ENCODE peak calls at places on chromosome 4, in five cellular contexts. C, E, Z, J and G are unnamed samples. For H3K4me1, the result is how much of the 10 kb centered on the place peaks cover.

GRCh38 chr4:166422475-166422874 is 549.4 kb downstream of the TLL1 start:
- DNase-seq in C (peak), J (no peak), Z (peak), E (no peak), G (no peak)

GRCh38 chr4:98728433-98728832 is 70.0 kb upstream of the TSPAN5 start:
- DNase-seq in J (no peak), C (peak), E (no peak), Z (peak), G (peak)

GRCh38 chr4:173153445-173153844 is 15.2 kb upstream of the GALNT7 start:
- DNase-seq in E (no peak), J (no peak), Z (no peak), C (no peak), G (no peak)

GRCh38 chr4:139666735-139667266 is 1.2 kb downstream of the MGST2 start:
- DNase-seq in E (no peak), Z (peak), J (peak), C (peak), G (peak)

GRCh38 chr4:182238355-182238931 is 4.8 kb upstream of the TENM3 start:
- DNase-seq in C (no peak), J (peak), Z (peak), E (no peak), G (peak)

GRCh38 chr4:158970786-158971185 is 132.1 kb upstream of the RAPGEF2 start:
- DNase-seq in Z (peak), J (peak), C (no peak), E (no peak), G (no peak)

GRCh38 chr4:105474110-105474518 is 252 bp upstream of the PPA2 start:
- DNase-seq in J (no peak), Z (peak), E (no peak), C (no peak), G (peak)

GRCh38 chr4:122992111-122992510 is 69.7 kb upstream of the NUDT6 start:
- DNase-seq in C (peak), J (no peak), E (no peak), Z (peak), G (no peak)

GRCh38 chr4:155077860-155078259 is 130.6 kb upstream of the NPY2R start:
- DNase-seq in C (no peak), J (peak), E (no peak), Z (no peak), G (no peak)

GRCh38 chr4:17317526-17317925 is 194.4 kb downstream of the QDPR start:
- DNase-seq in Z (no peak), E (no peak), J (no peak), C (no peak), G (no peak)

GRCh38 chr4:87941537-87942392 is 33.7 kb upstream of the SPP1 start:
- DNase-seq in Z (no peak), C (no peak), E (no peak), J (no peak), G (no peak)

GRCh38 chr4:119632216-119632615 is 3.6 kb upstream of the PDE5A start:
- DNase-seq in C (peak), Z (peak), E (no peak), J (no peak), G (no peak)

GRCh38 chr4:116055857-116056827 is 942.7 kb upstream of the NDST4 start:
- DNase-seq in Z (peak), E (peak), C (peak), J (peak), G (peak)

GRCh38 chr4:169032194-169032593 is 22.1 kb upstream of the CBR4 start:
- DNase-seq in E (no peak), J (no peak), C (no peak), Z (no peak), G (no peak)

GRCh38 chr4:77801260-77801608 is 17.9 kb downstream of the CNOT6L start:
- DNase-seq in E (no peak), J (no peak), C (no peak), Z (no peak), G (no peak)

GRCh38 chr4:83582289-83582756 is 46.4 kb downstream of the GPAT3 start:
- DNase-seq in Z (peak), E (no peak), J (no peak), C (peak), G (peak)

GRCh38 chr4:75081561-75081960 is 148.6 kb downstream of the PARM1 start:
- DNase-seq in E (no peak), Z (no peak), J (no peak), C (no peak), G (no peak)

GRCh38 chr4:86329431-86329830 is 30.4 kb downstream of the MAPK10 start:
- DNase-seq in J (no peak), Z (no peak), C (no peak), E (no peak), G (no peak)

GRCh38 chr4:76896731-76897521 is 1.0 kb downstream of the SOWAHB start:
- DNase-seq in J (peak), C (peak), Z (peak), E (no peak), G (peak)

GRCh38 chr4:75232546-75232945 is 281.7 kb downstream of the RCHY1 start:
- DNase-seq in C (no peak), Z (no peak), J (no peak), E (no peak), G (no peak)

GRCh38 chr4:82715731-82716617 is 82.6 kb downstream of the SCD5 start:
- DNase-seq in Z (peak), J (no peak), E (no peak), C (no peak), G (peak)

GRCh38 chr4:48862661-48863060 is 31.8 kb downstream of the OCIAD1 start:
- DNase-seq in E (no peak), Z (peak), J (no peak), C (no peak), G (no peak)

GRCh38 chr4:58163172-58163571 is 1053.0 kb upstream of the IGFBP7 start:
- DNase-seq in C (no peak), E (no peak), Z (no peak), J (peak), G (no peak)

GRCh38 chr4:107133965-107134364 is 97.9 kb upstream of the DKK2 start:
- DNase-seq in C (no peak), E (no peak), J (no peak), Z (no peak), G (no peak)

GRCh38 chr4:41718907-41719306 is 29.6 kb downstream of the PHOX2B start:
- DNase-seq in J (no peak), C (peak), Z (peak), E (no peak), G (no peak)

GRCh38 chr4:3079694-3080123 is 5.2 kb downstream of the HTT start:
- DNase-seq in J (no peak), E (no peak), C (no peak), Z (no peak), G (no peak)

GRCh38 chr4:86291180-86291579 is 68.7 kb downstream of the MAPK10 start:
- DNase-seq in E (no peak), C (no peak), J (no peak), Z (no peak), G (no peak)

GRCh38 chr4:16027114-16027513 is 56.7 kb downstream of the PROM1 start:
- DNase-seq in Z (peak), J (no peak), E (no peak), C (peak), G (no peak)

GRCh38 chr4:68655764-68656444 is 14.5 kb downstream of the UGT2B15 start:
- DNase-seq in Z (no peak), E (no peak), J (no peak), C (peak), G (peak)

GRCh38 chr4:127995776-127996175 is 30.6 kb downstream of the ABHD18 start:
- DNase-seq in Z (peak), C (peak), E (no peak), J (no peak), G (no peak)

GRCh38 chr4:87975466-87975865 is at the start of gene SPP1:
- DNase-seq in Z (peak), J (peak), E (no peak), C (no peak), G (peak)

GRCh38 chr4:6728320-6729029 is 12.5 kb downstream of the BLOC1S4 start:
- DNase-seq in Z (no peak), J (no peak), E (no peak), C (no peak), G (peak)
- H3K4me1 ChIP-seq in Z (under half), J (under half), E (under half), C (under half), G (under half)

GRCh38 chr4:55157559-55158277 is 32.3 kb upstream of the KDR start:
- DNase-seq in Z (no peak), J (no peak), C (no peak), E (no peak), G (no peak)
- TF ChIP-seq EZH2 in Z (no peak), J (no peak), C (no peak), E (no peak), G (no peak)

GRCh38 chr4:129085472-129085871 is 7.9 kb downstream of the SCLT1 start:
- DNase-seq in C (no peak), J (no peak), E (no peak), Z (no peak), G (no peak)

GRCh38 chr4:129093173-129093974 is at the start of gene SCLT1:
- DNase-seq in C (peak), E (peak), Z (peak), J (peak), G (peak)

GRCh38 chr4:129082302-129082701 is 11.0 kb downstream of the SCLT1 start:
- DNase-seq in C (no peak), E (no peak), J (no peak), Z (no peak), G (no peak)

GRCh38 chr4:129092636-129093172 is 635 bp downstream of the SCLT1 start:
- DNase-seq in J (no peak), Z (peak), E (no peak), C (peak), G (peak)

DNA sequence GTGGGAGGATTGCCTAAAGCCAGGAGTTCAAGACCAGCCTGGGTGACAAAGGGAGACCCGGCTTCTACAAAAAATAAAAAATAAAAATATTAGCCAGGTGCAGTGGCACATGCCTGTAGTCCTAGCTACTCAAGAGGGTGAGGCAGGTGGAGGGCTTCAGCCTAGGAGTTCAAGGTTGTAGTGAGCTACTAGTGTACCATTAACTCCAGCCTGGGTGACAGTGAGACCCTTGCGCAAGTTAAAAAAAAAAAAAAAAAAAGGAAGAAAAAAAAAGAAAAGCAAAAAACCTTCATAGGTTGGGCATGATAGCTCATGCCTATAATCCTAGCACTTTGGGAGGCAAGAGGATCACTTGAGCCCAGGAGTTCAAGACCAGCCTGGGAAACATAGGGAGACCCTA is 5.8 kb downstream of the SCLT1 start:
- DNase-seq in Z (no peak), J (no peak), C (no peak), E (no peak), G (no peak)
- H3K4me1 ChIP-seq in Z (under half), J (under half), C (under half), E (under half), G (under half)

GRCh38 chr4:145480257-145480656 is 1.4 kb upstream of the SMAD1 start:
- DNase-seq in Z (no peak), C (peak), J (no peak), E (no peak), G (no peak)

GRCh38 chr4:145481164-145481941 is at the start of gene SMAD1:
- DNase-seq in C (peak), Z (peak), E (peak), J (peak), G (peak)

GRCh38 chr4:145482209-145483021 is 762 bp downstream of the SMAD1 start:
- DNase-seq in E (peak), J (peak), C (peak), Z (peak), G (peak)

GRCh38 chr4:145484240-145484846 is 2.7 kb downstream of the SMAD1 start:
- DNase-seq in Z (no peak), J (no peak), C (no peak), E (no peak), G (no peak)

DNA sequence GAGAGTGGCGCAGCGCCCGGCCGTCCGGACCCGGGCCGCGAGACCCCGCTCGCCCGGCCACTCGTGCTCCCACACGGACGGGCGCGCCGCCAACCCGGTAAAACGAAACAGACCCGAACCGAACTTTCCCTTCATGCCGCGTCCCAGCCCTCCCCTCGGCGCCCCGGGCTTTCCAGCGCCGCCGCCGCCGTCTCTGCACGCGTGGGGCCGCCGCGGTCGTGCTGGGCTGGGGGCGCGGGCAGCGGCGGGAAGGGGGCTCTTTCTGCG is 222 bp downstream of the SMAD1 start:
- DNase-seq in Z (no peak), J (no peak), C (no peak), E (no peak), G (no peak)
- TF ChIP-seq EZH2 in Z (no peak), J (no peak), C (no peak), E (no peak), G (no peak)

GRCh38 chr4:121693450-121693849 is 3.3 kb downstream of the ANXA5 start:
- DNase-seq in E (no peak), C (no peak), Z (peak), J (no peak), G (no peak)
- H3K4me1 ChIP-seq in E (half or more), C (under half), Z (under half), J (under half), G (under half)

GRCh38 chr4:144646523-144647094 is 653 bp downstream of the HHIP start:
- DNase-seq in J (peak), E (no peak), C (no peak), Z (peak), G (peak)

GRCh38 chr4:144648042-144648441 is 2.1 kb downstream of the HHIP start:
- DNase-seq in C (no peak), E (no peak), J (peak), Z (no peak), G (no peak)

GRCh38 chr4:144645621-144646522 is at the start of gene HHIP:
- DNase-seq in C (peak), E (no peak), Z (peak), J (peak), G (peak)

GRCh38 chr4:144645102-144645469 is 870 bp upstream of the HHIP start:
- DNase-seq in Z (peak), C (no peak), E (no peak), J (peak), G (peak)

DNA sequence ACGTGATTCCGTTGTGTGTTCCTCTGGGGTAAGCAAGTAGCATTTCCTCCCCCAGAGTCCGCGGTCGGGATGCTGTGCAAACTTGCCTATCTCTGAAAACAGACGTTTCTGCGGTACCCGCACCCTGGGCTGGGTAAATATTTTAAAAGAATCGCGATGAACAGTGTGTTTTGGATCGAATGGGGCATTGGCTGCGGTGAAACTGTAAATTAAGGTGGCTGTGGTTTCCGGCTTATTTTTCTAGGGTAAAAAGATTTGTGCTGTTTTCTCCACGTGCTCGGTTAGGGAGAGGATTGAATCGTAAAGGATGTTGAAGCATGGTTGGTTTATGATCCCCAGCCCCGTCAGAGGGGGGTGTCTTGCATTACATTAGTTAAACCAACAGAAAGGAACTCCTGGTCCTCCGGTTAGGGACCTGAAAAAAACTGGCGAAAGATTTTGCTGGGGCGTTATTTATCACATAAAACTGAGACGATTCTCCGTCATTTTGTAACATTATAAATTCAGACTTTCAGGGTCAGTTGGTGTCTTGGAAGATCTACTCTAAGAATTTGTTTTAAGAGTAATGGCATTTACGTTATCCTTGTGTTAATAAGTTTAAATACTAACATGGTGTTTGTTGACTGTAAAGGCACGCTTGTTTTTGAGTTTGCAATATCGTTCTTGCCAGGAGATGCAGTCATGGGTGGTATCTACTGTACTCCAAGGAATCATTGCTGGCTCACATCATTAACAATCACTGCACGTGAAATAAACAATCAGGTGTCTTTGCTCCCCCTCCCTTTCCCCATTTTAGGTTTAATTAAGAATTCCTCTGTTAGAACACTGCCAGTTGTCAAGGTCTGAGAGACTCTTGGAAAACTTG is 1.4 kb downstream of the HHIP start:
- DNase-seq in E (no peak), Z (peak), J (peak), C (no peak), G (peak)
- TF ChIP-seq EZH2 in E (no peak), Z (no peak), J (peak), C (no peak), G (no peak)

DNA sequence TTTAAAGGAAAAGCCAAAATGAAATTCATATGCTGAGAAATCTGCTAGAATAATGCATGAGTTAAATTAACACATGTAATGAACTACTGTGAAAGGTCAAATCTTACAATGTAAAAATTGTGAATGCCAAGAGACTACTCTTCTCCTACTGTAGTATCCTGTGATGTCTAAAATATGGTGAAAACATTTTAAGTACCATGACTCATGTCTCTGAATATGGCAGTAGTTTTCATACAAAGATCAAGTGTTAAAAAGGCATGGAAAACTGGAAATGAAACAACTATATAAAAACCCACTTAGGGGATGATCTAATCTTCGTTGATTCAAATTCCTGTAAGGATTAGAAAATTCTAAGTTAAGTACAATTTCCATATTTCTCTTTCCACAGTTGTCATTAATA is 221.3 kb downstream of the PPP3CA start:
- DNase-seq in Z (peak), E (no peak), C (no peak), J (no peak), G (no peak)
- H3K4me1 ChIP-seq in Z (under half), E (half or more), C (under half), J (under half), G (under half)

DNA sequence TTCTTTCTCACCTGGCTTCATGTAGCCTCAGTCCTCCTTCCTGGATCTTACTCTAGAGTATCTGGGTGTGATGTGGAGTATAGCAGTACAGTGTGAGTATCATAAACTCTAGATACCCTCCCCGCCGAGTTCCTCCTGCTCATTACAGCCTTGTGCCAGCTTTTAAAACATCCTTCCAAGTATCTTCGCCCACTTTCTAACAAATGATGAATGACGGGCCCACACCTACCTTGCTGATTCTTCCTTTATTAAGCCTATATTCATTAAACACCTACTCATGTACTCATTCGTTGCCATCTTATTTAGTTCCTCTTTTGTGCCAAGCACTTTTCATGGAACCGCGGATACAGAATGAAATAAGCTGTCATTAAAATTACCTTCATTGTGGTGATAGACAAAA is 1585.3 kb upstream of the TENM3 start:
- DNase-seq in J (no peak), E (no peak), C (no peak), Z (no peak), G (no peak)
- TF ChIP-seq EZH2 in J (no peak), E (no peak), C (no peak), Z (no peak), G (no peak)

DNA sequence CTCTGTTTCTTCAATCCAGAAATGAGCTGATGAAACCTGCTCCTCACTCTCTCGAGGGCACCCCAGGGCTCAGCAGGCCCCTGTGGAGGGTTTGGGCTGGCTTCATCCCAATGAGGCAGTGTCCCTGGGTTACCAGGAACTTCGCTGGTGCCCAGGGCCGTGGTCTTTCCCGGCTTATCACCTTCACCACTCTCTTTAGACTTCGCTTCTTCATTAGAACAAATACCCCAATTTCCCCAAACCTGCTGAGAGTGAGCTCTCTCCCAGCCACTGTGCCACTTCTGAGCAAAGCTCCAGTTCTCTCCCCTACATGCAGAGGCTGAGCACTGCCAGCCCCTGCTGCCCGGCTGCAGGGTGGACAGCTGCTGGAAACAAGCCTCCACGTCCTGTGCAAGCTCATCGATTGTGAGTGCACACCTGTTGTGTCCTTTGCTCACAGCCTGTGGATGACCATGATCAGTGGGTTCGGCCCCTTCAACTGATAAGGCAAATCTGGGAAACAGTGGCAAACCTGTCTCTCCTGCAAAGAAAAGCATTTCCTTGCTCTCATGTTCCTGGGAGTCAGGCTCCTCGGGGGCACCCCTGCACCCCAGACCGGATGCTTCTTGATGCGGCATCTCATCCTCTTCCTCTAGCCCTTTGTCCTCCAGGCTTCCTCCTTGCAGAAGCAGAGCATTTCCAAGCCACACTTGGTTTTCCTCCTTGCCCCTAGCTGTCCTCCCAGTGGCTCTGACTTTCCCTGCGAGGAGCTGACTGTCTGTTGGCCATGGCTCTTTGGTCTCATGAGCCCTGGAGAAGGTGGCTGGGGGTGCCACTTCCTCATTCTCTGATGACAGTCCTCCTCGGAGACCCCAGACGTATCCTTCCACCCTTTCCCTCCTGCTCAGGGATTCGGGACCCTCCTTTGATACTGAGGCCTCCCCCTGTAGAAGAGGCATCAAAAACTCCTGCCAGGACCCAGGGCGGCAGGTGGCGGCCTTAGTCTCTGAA is 28.7 kb downstream of the C4orf50 start:
- DNase-seq in E (no peak), C (no peak), Z (no peak), J (no peak), G (no peak)
- H3K4me1 ChIP-seq in E (under half), C (under half), Z (under half), J (under half), G (under half)